ENCODE peak calls at places on chromosomes 2 and 18, in six cellular contexts. Q is lower lobe of right lung, Y is IMR-90, J is nephron progenitor cell, D is mucosa of descending colon, L is neural crest cell. B is an unnamed sample.

GRCh38 chr18:5097116-5097703 is 99.8 kb downstream of the AKAIN1 start:
- DNase-seq in J (no peak), Y (no peak), D (no peak), L (no peak), Q (no peak), B (no peak)

GRCh38 chr2:70199320-70199864 is 8.6 kb upstream of the C2orf42 start:
- DNase-seq in L (no peak), D (no peak), Q (no peak), J (no peak), Y (no peak), B (no peak)

GRCh38 chr18:36075862-36076587 is 8.7 kb upstream of the RPRD1A start:
- DNase-seq in J (no peak), Y (peak; percentile 89), L (no peak), Q (no peak), D (no peak), B (no peak)

GRCh38 chr2:174153757-174154680 is 94.3 kb downstream of the OLA1 start:
- DNase-seq in D (no peak), Q (no peak), J (no peak), Y (peak; percentile 85), L (no peak), B (no peak)

GRCh38 chr2:187302619-187303018 is 145.4 kb downstream of the CALCRL start:
- DNase-seq in J (no peak), L (no peak), Y (peak; percentile 36), D (peak; percentile 22), Q (no peak), B (no peak)

GRCh38 chr2:197571622-197572271 is 55.9 kb downstream of the MOB4 start:
- DNase-seq in J (no peak), L (no peak), Q (no peak), D (no peak), Y (peak; percentile 56), B (no peak)

GRCh38 chr18:50401888-50402287 is 27.0 kb downstream of the SKA1 start:
- DNase-seq in Y (peak; percentile 7), L (no peak), J (peak; percentile 75), D (peak; percentile 80), Q (peak; percentile 63), B (peak; percentile 29)

GRCh38 chr2:191441761-191442160 is 196.6 kb downstream of the MYO1B start:
- DNase-seq in J (no peak), D (no peak), Y (peak; percentile 27), Q (no peak), L (no peak), B (no peak)

GRCh38 chr2:43393918-43394317 is 167.5 kb upstream of the ZFP36L2 start:
- DNase-seq in L (no peak), Q (no peak), Y (no peak), J (no peak), D (no peak), B (no peak)

GRCh38 chr2:198973181-198973580 is 484.6 kb downstream of the SATB2 start:
- DNase-seq in Y (no peak), L (no peak), J (no peak), D (no peak), Q (no peak), B (no peak)

GRCh38 chr2:233929352-233929843 is 12.2 kb downstream of the TRPM8 start:
- DNase-seq in Q (no peak), J (no peak), D (peak; percentile 38), L (no peak), Y (no peak), B (no peak)

GRCh38 chr2:213229814-213230213 is 54.5 kb upstream of the SPAG16 start:
- DNase-seq in D (no peak), J (no peak), Y (peak; percentile 54), Q (no peak), L (no peak), B (no peak)

GRCh38 chr18:39105095-39105494 is 1539.5 kb upstream of the CELF4 start:
- DNase-seq in D (no peak), Q (no peak), J (no peak), L (no peak), Y (no peak), B (no peak)

GRCh38 chr2:202032841-202033316 is 776 bp upstream of the FZD7 start:
- DNase-seq in L (peak; percentile 70), J (peak; percentile 81), D (peak; percentile 72), Y (peak; percentile 51), Q (peak; percentile 74), B (peak; percentile 64)

GRCh38 chr2:160109939-160110673 is 47.7 kb upstream of the PLA2R1 start:
- DNase-seq in J (peak; percentile 67), D (peak; percentile 57), Q (no peak), Y (peak; percentile 80), L (peak; percentile 55), B (peak; percentile 53)

GRCh38 chr2:46471-47345 is at the start of gene FAM110C:
- DNase-seq in J (peak; percentile 67), D (peak; percentile 96), Q (peak; percentile 81), L (no peak), Y (no peak), B (no peak)

GRCh38 chr2:12045864-12046291 is 299.4 kb downstream of the LPIN1 start:
- DNase-seq in Y (no peak), Q (no peak), D (no peak), L (no peak), J (no peak), B (peak; percentile 30)

GRCh38 chr2:54497738-54498680 is 41.9 kb downstream of the SPTBN1 start:
- DNase-seq in Q (no peak), L (no peak), Y (peak; percentile 23), J (no peak), D (no peak), B (no peak)

GRCh38 chr2:235981629-235982028 is 186.6 kb downstream of the GBX2 start:
- DNase-seq in L (peak; percentile 11), Y (no peak), J (peak; percentile 29), Q (no peak), D (no peak), B (no peak)

GRCh38 chr2:36620321-36620720 is 22.4 kb upstream of the FEZ2 start:
- DNase-seq in J (no peak), Y (no peak), Q (no peak), L (no peak), D (no peak), B (no peak)

GRCh38 chr2:161020437-161020836 is 139.8 kb upstream of the TANK start:
- DNase-seq in J (no peak), D (no peak), L (no peak), Y (no peak), Q (no peak), B (no peak)

GRCh38 chr2:190791347-190791982 is 89.2 kb upstream of the GLS start:
- DNase-seq in D (no peak), J (peak; percentile 25), L (no peak), Q (no peak), Y (peak; percentile 59), B (no peak)

GRCh38 chr2:233311241-233311926 is 3.8 kb downstream of the SAG start:
- DNase-seq in Y (no peak), Q (no peak), L (no peak), J (no peak), D (no peak), B (no peak)

GRCh38 chr2:24919977-24920812 is at the start of gene ADCY3:
- DNase-seq in L (peak; percentile 40), J (peak; percentile 69), Y (peak; percentile 29), D (peak; percentile 70), Q (peak; percentile 57), B (peak; percentile 87)

GRCh38 chr2:204585930-204586329 is 40.7 kb downstream of the PARD3B start:
- DNase-seq in L (no peak), D (no peak), J (no peak), Q (no peak), Y (no peak), B (no peak)

GRCh38 chr18:2147424-2147823 is 423.9 kb downstream of the METTL4 start:
- DNase-seq in Y (no peak), J (no peak), D (no peak), L (no peak), Q (no peak), B (no peak)

GRCh38 chr2:241616168-241617125 is 20.5 kb downstream of the THAP4 start:
- DNase-seq in Y (no peak), D (peak; percentile 67), J (no peak), Q (no peak), L (no peak), B (no peak)

GRCh38 chr2:191665286-191665685 is 12.7 kb upstream of the NABP1 start:
- DNase-seq in Q (no peak), Y (peak; percentile 82), D (no peak), L (no peak), J (no peak), B (no peak)

GRCh38 chr2:124241-124880 is 78.1 kb upstream of the FAM110C start:
- DNase-seq in Q (no peak), Y (no peak), D (no peak), J (no peak), L (no peak), B (no peak)

GRCh38 chr2:158501301-158501700 is 44.5 kb downstream of the PKP4 start:
- DNase-seq in L (no peak), Y (no peak), Q (no peak), J (no peak), D (no peak), B (no peak)

GRCh38 chr2:98944786-98945185 is 8.8 kb upstream of the CRACDL start:
- DNase-seq in J (no peak), Q (no peak), L (no peak), Y (peak; percentile 7), D (no peak), B (no peak)

DNA sequence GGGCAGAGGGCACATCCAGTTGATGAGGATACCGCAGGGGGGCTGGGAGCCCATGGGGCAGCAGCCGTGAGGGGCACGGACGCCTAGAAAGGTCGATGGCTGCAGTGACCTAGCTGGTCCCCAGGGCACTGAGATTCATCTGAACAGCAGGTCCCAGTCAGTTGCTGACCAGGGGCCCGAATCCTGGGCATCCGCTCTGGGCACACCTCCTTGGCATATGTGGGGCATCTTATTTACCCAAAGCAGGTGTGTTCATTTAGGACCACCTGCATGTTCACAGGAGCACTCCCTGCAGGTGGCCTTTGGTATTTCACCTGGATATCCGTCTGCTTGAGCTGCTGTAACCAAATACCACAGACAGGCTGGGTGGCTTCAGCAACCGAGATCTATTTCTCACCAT is 72.0 kb upstream of the ODC1 start:
- DNase-seq in J (no peak), L (no peak), Q (no peak), D (no peak), Y (no peak), B (no peak)
- TF ChIP-seq CTCF in J (peak; percentile 43), L (peak; percentile 38), Q (no peak), D (no peak), Y (no peak), B (no peak)

GRCh38 chr2:219886615-219887014 is 259.2 kb downstream of the SLC4A3 start:
- DNase-seq in D (no peak), J (no peak), Q (no peak), Y (peak; percentile 22), L (no peak), B (no peak)
- TF ChIP-seq CTCF in D (no peak), J (no peak), Q (no peak), Y (peak; percentile 30), L (peak; percentile 35), B (no peak)

DNA sequence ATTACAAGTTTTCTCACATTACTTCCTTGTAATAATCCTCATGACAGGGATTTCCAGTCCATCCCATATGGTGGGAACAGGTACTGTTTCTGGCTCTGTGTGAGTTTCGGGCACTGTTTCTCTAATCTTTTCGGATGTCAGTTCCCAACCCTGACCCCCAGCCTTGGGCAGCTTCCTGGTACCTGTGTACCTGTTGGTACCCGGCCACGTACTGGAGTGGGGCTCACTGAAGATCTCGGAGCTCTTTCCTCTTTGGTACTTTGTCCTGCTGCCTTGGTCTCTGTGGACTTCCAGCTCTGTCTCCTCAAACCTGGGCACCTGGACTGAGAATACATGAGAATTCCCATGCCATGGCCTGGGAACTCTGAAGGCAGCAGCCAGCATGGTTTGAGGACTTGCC is 36.8 kb downstream of the GRHL1 start:
- DNase-seq in Y (no peak), D (no peak), L (no peak), Q (no peak), J (no peak), B (no peak)
- TF ChIP-seq CTCF in Y (no peak), D (no peak), L (no peak), Q (no peak), J (no peak), B (no peak)

GRCh38 chr2:60002158-60002867 is 551.1 kb downstream of the BCL11A start:
- DNase-seq in Q (no peak), L (no peak), J (peak; percentile 21), Y (no peak), D (no peak), B (no peak)
- TF ChIP-seq CTCF in Q (no peak), L (no peak), J (peak; percentile 12), Y (no peak), D (no peak), B (no peak)